ENCODE peak calls at places on chromosomes 16 and 17, in five cellular contexts. R, I, A, L and T are unnamed samples.

GRCh38 chr17:30521766-30522165 is 44.6 kb downstream of the GOSR1 start:
- DNase-seq in I (no peak), R (no peak), A (no peak), L (no peak), T (no peak)

GRCh38 chr17:59406808-59407381 is 75.4 kb downstream of the YPEL2 start:
- DNase-seq in I (no peak), A (no peak), L (no peak), R (no peak), T (no peak)

GRCh38 chr17:47785538-47786123 is 36.0 kb downstream of the OSBPL7 start:
- DNase-seq in L (no peak), R (no peak), I (no peak), A (peak; percentile 61), T (no peak)

GRCh38 chr17:29243792-29244191 is 2.9 kb upstream of the CRYBA1 start:
- DNase-seq in A (peak; percentile 22), L (no peak), I (no peak), R (no peak), T (no peak)

GRCh38 chr16:77037696-77038347 is 153.2 kb upstream of the MON1B start:
- DNase-seq in L (no peak), I (no peak), A (no peak), R (no peak), T (no peak)

GRCh38 chr16:72111653-72112451 is 18.2 kb downstream of the DHX38 start:
- DNase-seq in L (no peak), I (no peak), A (no peak), R (peak; percentile 25), T (no peak)

GRCh38 chr17:1535737-1536136 is 19.3 kb upstream of the INPP5K start:
- DNase-seq in A (no peak), L (no peak), I (no peak), R (no peak), T (no peak)

GRCh38 chr16:11497329-11497805 is 89.4 kb downstream of the LITAF start:
- DNase-seq in L (peak; percentile 84), R (peak; percentile 93), I (peak; percentile 99), A (peak; percentile 43), T (peak; percentile 17)

GRCh38 chr16:87534030-87534653 is 41.3 kb upstream of the ZCCHC14 start:
- DNase-seq in I (no peak), R (no peak), A (no peak), L (no peak), T (no peak)

GRCh38 chr17:54870671-54871175 is 29.9 kb upstream of the TOM1L1 start:
- DNase-seq in A (no peak), L (no peak), R (no peak), I (no peak), T (no peak)